ENCODE peak calls at places on chromosome 12, in six cellular contexts. S is mesothelial cell of epicardium; I is fibroblast of mammary gland; L is iPS-NIHi11; K is ovary; C is stimulated activated CD8-positive, alpha-beta memory T cell treated with anti-CD3 and anti-CD28 coated beads, Interleukin-12 subunit alpha, Interleukin-12 subunit beta, amount 100 ng/mL, for 1 hour. H is an unnamed sample.

GRCh38 chr12:4203772-4204376 is 69.7 kb upstream of the CCND2 start:
- DNase-seq in S (no peak), I (no peak), L (peak; percentile 37), K (no peak), C (no peak), H (no peak)

GRCh38 chr12:112285600-112286401 is 96.4 kb downstream of the HECTD4 start:
- DNase-seq in S (no peak), I (no peak), L (no peak), K (no peak), C (no peak), H (no peak)

GRCh38 chr12:117570608-117571007 is 209.2 kb upstream of the NOS1 start:
- DNase-seq in S (no peak), I (no peak), L (no peak), K (no peak), C (no peak), H (no peak)

GRCh38 chr12:6368906-6369525 is 6.3 kb downstream of the SCNN1A start:
- DNase-seq in S (no peak), I (no peak), L (no peak), K (peak; percentile 30), C (no peak), H (no peak)

GRCh38 chr12:6264402-6265037 is 46.0 kb upstream of the PLEKHG6 start:
- DNase-seq in S (no peak), I (no peak), L (no peak), K (no peak), C (no peak), H (no peak)

GRCh38 chr12:58067610-58068387 is 126.4 kb downstream of the ATP23 start:
- DNase-seq in S (no peak), I (peak; percentile 38), L (no peak), K (no peak), C (no peak), H (no peak)

GRCh38 chr12:12859690-12860089 is 31.7 kb upstream of the GPRC5A start:
- DNase-seq in S (no peak), I (peak; percentile 31), L (no peak), K (no peak), C (no peak), H (no peak)

GRCh38 chr12:78959556-78959955 is 95.0 kb downstream of the SYT1 start:
- DNase-seq in S (no peak), I (no peak), L (no peak), K (no peak), C (no peak), H (no peak)

GRCh38 chr12:19646599-19646998 is 207.3 kb downstream of the AEBP2 start:
- DNase-seq in S (no peak), I (no peak), L (no peak), K (no peak), C (no peak), H (no peak)

GRCh38 chr12:39846971-39847661 is 227.5 kb upstream of the ABCD2 start:
- DNase-seq in S (no peak), I (peak; percentile 26), L (peak; percentile 43), K (no peak), C (no peak), H (peak; percentile 9)

GRCh38 chr12:59833408-59833807 is 237.6 kb downstream of the SLC16A7 start:
- DNase-seq in S (no peak), I (peak; percentile 8), L (no peak), K (no peak), C (no peak), H (no peak)

GRCh38 chr12:106037524-106038298 is 101.0 kb downstream of the NUAK1 start:
- DNase-seq in S (no peak), I (no peak), L (no peak), K (no peak), C (no peak), H (no peak)

GRCh38 chr12:53725824-53726223 is 1.4 kb downstream of the CALCOCO1 start:
- DNase-seq in S (no peak), I (no peak), L (no peak), K (no peak), C (no peak), H (no peak)

GRCh38 chr12:112183141-112183581 is 57.8 kb downstream of the TRAFD1 start:
- DNase-seq in S (no peak), I (peak; percentile 42), L (no peak), K (no peak), C (no peak), H (no peak)

GRCh38 chr12:91414147-91414546 is 231.5 kb upstream of the DCN start:
- DNase-seq in S (no peak), I (no peak), L (no peak), K (no peak), C (no peak), H (no peak)

GRCh38 chr12:9700606-9700956 is 31.1 kb downstream of the CLEC2D start:
- DNase-seq in S (no peak), I (no peak), L (no peak), K (no peak), C (no peak), H (no peak)

GRCh38 chr12:113420996-113421595 is 1.1 kb upstream of the SDSL start:
- DNase-seq in S (no peak), I (no peak), L (no peak), K (no peak), C (no peak), H (no peak)

GRCh38 chr12:107570721-107571120 is 114.9 kb upstream of the PWP1 start:
- DNase-seq in S (no peak), I (peak; percentile 51), L (no peak), K (no peak), C (no peak), H (no peak)

GRCh38 chr12:95881331-95881955 is 22.7 kb downstream of the SNRPF start:
- DNase-seq in S (no peak), I (peak; percentile 65), L (no peak), K (no peak), C (no peak), H (no peak)

GRCh38 chr12:132275110-132275531 is 54.3 kb downstream of the GALNT9 start:
- DNase-seq in S (no peak), I (peak; percentile 66), L (peak; percentile 89), K (no peak), C (no peak), H (peak; percentile 96)

GRCh38 chr12:46217686-46218508 is 50.9 kb downstream of the SLC38A1 start:
- DNase-seq in S (no peak), I (no peak), L (no peak), K (no peak), C (peak; percentile 35), H (no peak)

GRCh38 chr12:112456029-112456428 is 37.3 kb downstream of the PTPN11 start:
- DNase-seq in S (no peak), I (no peak), L (no peak), K (no peak), C (no peak), H (no peak)

GRCh38 chr12:8658361-8658760 is 4.3 kb downstream of the MFAP5 start:
- DNase-seq in S (no peak), I (peak; percentile 90), L (no peak), K (no peak), C (no peak), H (no peak)

GRCh38 chr12:108511633-108512540 is 3.2 kb upstream of the FICD start:
- DNase-seq in S (peak; percentile 82), I (peak; percentile 74), L (peak; percentile 75), K (peak; percentile 74), C (peak; percentile 73), H (peak; percentile 61)

GRCh38 chr12:108807996-108808725 is 49.2 kb downstream of the SSH1 start:
- DNase-seq in S (no peak), I (no peak), L (no peak), K (no peak), C (no peak), H (no peak)

GRCh38 chr12:121216102-121216501 is 6.2 kb downstream of the P2RX4 start:
- DNase-seq in S (no peak), I (no peak), L (no peak), K (no peak), C (no peak), H (no peak)

GRCh38 chr12:76879710-76880025 is 849 bp upstream of the CSRP2 start:
- DNase-seq in S (peak; percentile 49), I (no peak), L (no peak), K (no peak), C (no peak), H (peak; percentile 73)

GRCh38 chr12:113477842-113478215 is 6.2 kb upstream of the LHX5 start:
- DNase-seq in S (no peak), I (no peak), L (no peak), K (no peak), C (no peak), H (no peak)

GRCh38 chr12:71014180-71014785 is 93.7 kb upstream of the PTPRR start:
- DNase-seq in S (no peak), I (peak; percentile 82), L (no peak), K (no peak), C (no peak), H (peak; percentile 18)

GRCh38 chr12:57657744-57658143 is 24.7 kb upstream of the B4GALNT1 start:
- DNase-seq in S (no peak), I (peak; percentile 51), L (no peak), K (no peak), C (no peak), H (no peak)

GRCh38 chr12:22408605-22409004 is 74.1 kb upstream of the ST8SIA1 start:
- DNase-seq in S (no peak), I (no peak), L (no peak), K (no peak), C (no peak), H (no peak)